ENCODE peak calls at places on chromosomes 5 and 9, in eight cellular contexts. E is GM12864, G is AG04449, F is HCT116, Y is cardiac muscle cell, M is DND-41, K is kidney, H is stomach. L is an unnamed sample.

GRCh38 chr9:121059513-121059912 is 9.4 kb upstream of the C5 start:
- DNase-seq in H (no peak), Y (no peak), M (no peak), K (no peak), G (no peak), E (no peak), F (no peak), L (no peak)

GRCh38 chr9:92590386-92590785 is 54.6 kb upstream of the ECM2 start:
- DNase-seq in E (no peak), Y (no peak), K (no peak), H (no peak), F (no peak), M (no peak), G (no peak), L (no peak)

GRCh38 chr9:124321935-124322334 is 64.2 kb downstream of the NEK6 start:
- DNase-seq in H (no peak), K (no peak), G (no peak), M (no peak), F (no peak), Y (no peak), E (no peak), L (no peak)

GRCh38 chr5:164350236-164350635 is 844.8 kb downstream of the MAT2B start:
- DNase-seq in G (no peak), M (no peak), E (no peak), K (no peak), Y (no peak), H (no peak), F (no peak), L (no peak)

GRCh38 chr9:127742435-127743088 is 7.5 kb upstream of the TOR2A start:
- DNase-seq in E (no peak), G (no peak), F (no peak), Y (peak), H (peak), M (no peak), K (no peak), L (no peak)

GRCh38 chr5:135182675-135183074 is 148.6 kb upstream of the PITX1 start:
- DNase-seq in F (no peak), Y (no peak), K (no peak), M (no peak), H (no peak), G (no peak), E (no peak), L (no peak)

GRCh38 chr9:115597330-115597729 is 479.4 kb upstream of the TNC start:
- DNase-seq in Y (no peak), F (no peak), H (no peak), E (no peak), M (no peak), K (no peak), G (no peak), L (no peak)

GRCh38 chr5:42715791-42716190 is 40.8 kb upstream of the CCDC152 start:
- DNase-seq in Y (no peak), M (no peak), G (no peak), K (no peak), E (no peak), F (no peak), H (no peak), L (no peak)

GRCh38 chr5:178364326-178364675 is 131.7 kb upstream of the PHYKPL start:
- DNase-seq in F (no peak), H (no peak), Y (no peak), G (no peak), K (peak), E (no peak), M (no peak), L (no peak)

GRCh38 chr5:74261906-74262305 is 378.6 kb downstream of the ENC1 start:
- DNase-seq in M (no peak), E (no peak), Y (no peak), G (no peak), K (no peak), F (no peak), H (no peak), L (no peak)

GRCh38 chr5:40052812-40053211 is 626.9 kb upstream of the PTGER4 start:
- DNase-seq in G (no peak), M (no peak), Y (no peak), F (no peak), E (no peak), H (no peak), K (no peak), L (no peak)

GRCh38 chr5:176543428-176544182 is 5.5 kb upstream of the CDHR2 start:
- DNase-seq in G (no peak), E (no peak), H (peak), Y (peak), M (peak), F (no peak), K (peak), L (no peak)

GRCh38 chr9:26266111-26266791 is 588.0 kb upstream of the TUSC1 start:
- DNase-seq in Y (no peak), M (no peak), K (no peak), E (no peak), H (no peak), G (no peak), F (no peak), L (no peak)

GRCh38 chr5:17359451-17359965 is 138.5 kb upstream of the TAF11L2 start:
- DNase-seq in Y (no peak), G (peak), H (no peak), E (no peak), K (no peak), M (no peak), F (no peak), L (no peak)

GRCh38 chr5:76065258-76065657 is 17.9 kb upstream of the SV2C start:
- DNase-seq in M (no peak), F (no peak), E (no peak), K (no peak), G (no peak), Y (no peak), H (no peak), L (no peak)

GRCh38 chr9:131627846-131628820 is 82.8 kb downstream of the PRRT1B start:
- DNase-seq in H (peak), K (peak), E (peak), Y (no peak), M (no peak), F (no peak), G (no peak), L (no peak)

GRCh38 chr5:143154495-143155375 is 248.8 kb downstream of the NR3C1 start:
- DNase-seq in Y (no peak), M (no peak), F (no peak), K (no peak), G (no peak), E (no peak), H (no peak), L (no peak)

GRCh38 chr5:180179399-180180197 is 29.4 kb downstream of the RASGEF1C start:
- DNase-seq in G (no peak), Y (no peak), K (no peak), M (no peak), H (no peak), F (no peak), E (no peak), L (no peak)

GRCh38 chr5:153613143-153613542 is 122.7 kb downstream of the GRIA1 start:
- DNase-seq in Y (no peak), G (peak), F (no peak), M (no peak), E (no peak), K (no peak), H (no peak), L (no peak)

GRCh38 chr5:147576646-147577535 is 67.0 kb upstream of the DPYSL3 start:
- DNase-seq in E (no peak), Y (peak), H (peak), G (no peak), M (no peak), F (no peak), K (no peak), L (no peak)

GRCh38 chr5:78472469-78473106 is 112.2 kb downstream of the SCAMP1 start:
- DNase-seq in Y (no peak), E (no peak), H (no peak), M (no peak), F (no peak), G (no peak), K (no peak), L (no peak)

GRCh38 chr5:55438931-55439477 is 95.8 kb downstream of the PLPP1 start:
- DNase-seq in G (no peak), K (peak), E (no peak), Y (peak), F (no peak), H (no peak), M (no peak), L (no peak)

GRCh38 chr9:127004946-127005769 is 90.6 kb downstream of the RALGPS1 start:
- DNase-seq in F (no peak), G (no peak), H (no peak), K (no peak), Y (no peak), M (peak), E (peak), L (no peak)

GRCh38 chr9:89247431-89248370 is 63.3 kb upstream of the CKS2 start:
- DNase-seq in G (no peak), F (no peak), K (no peak), E (no peak), M (no peak), H (no peak), Y (no peak), L (no peak)

GRCh38 chr5:156634301-156634700 is 215.8 kb upstream of the PPP1R2B start:
- DNase-seq in F (no peak), H (no peak), K (no peak), E (no peak), G (no peak), M (no peak), Y (no peak), L (no peak)

GRCh38 chr9:33185406-33185805 is 18.3 kb upstream of the B4GALT1 start:
- DNase-seq in G (no peak), K (no peak), Y (no peak), E (no peak), M (no peak), F (no peak), H (no peak), L (no peak)

GRCh38 chr5:2690293-2690692 is 61.2 kb downstream of the IRX2 start:
- DNase-seq in Y (no peak), E (no peak), M (no peak), K (no peak), G (no peak), F (no peak), H (no peak), L (no peak)

GRCh38 chr5:129963359-129963758 is 59.1 kb downstream of the CHSY3 start:
- DNase-seq in M (no peak), E (no peak), K (no peak), H (no peak), G (peak), F (no peak), Y (peak), L (no peak)

GRCh38 chr5:154844800-154845199 is 5.6 kb downstream of the FAXDC2 start:
- DNase-seq in Y (no peak), K (no peak), M (no peak), H (no peak), F (no peak), E (no peak), G (no peak), L (peak)

GRCh38 chr9:129500166-129500862 is 120.6 kb downstream of the C9orf50 start:
- DNase-seq in Y (no peak), M (no peak), G (no peak), F (no peak), E (no peak), K (no peak), H (no peak), L (no peak)
- H3K4me3 ChIP-seq in Y (no peak), M (no peak), G (no peak), F (no peak), E (no peak), K (no peak), H (no peak), L (no peak)

GRCh38 chr9:112971415-112971814 is 40.6 kb downstream of the ZNF883 start:
- DNase-seq in G (no peak), K (no peak), F (peak), E (no peak), H (no peak), M (peak), Y (peak), L (no peak)
- TF ChIP-seq CTCF in G (peak), K (no peak), F (peak), E (peak), H (no peak), M (peak), Y (peak), L (peak)

GRCh38 chr9:19550009-19550408 is 141.2 kb downstream of the ACER2 start:
- DNase-seq in G (no peak), E (no peak), M (no peak), K (no peak), Y (no peak), H (no peak), F (no peak), L (no peak)
- H3K4me3 ChIP-seq in G (no peak), E (no peak), M (no peak), K (no peak), Y (no peak), H (no peak), F (no peak), L (no peak)

GRCh38 chr5:174581483-174581882 is 142.9 kb upstream of the MSX2 start:
- DNase-seq in M (peak), F (no peak), H (peak), G (no peak), Y (peak), K (no peak), E (no peak), L (no peak)
- TF ChIP-seq CTCF in M (peak), F (peak), H (peak), G (peak), Y (peak), K (peak), E (peak), L (peak)